ENCODE peak calls at places on chromosomes 6 and 20, in five cellular contexts. K, J, E, I and R are unnamed samples.

GRCh38 chr6:52019092-52019491 is 68.3 kb downstream of the PKHD1 start:
- DNase-seq in K (no peak), J (no peak), E (no peak), I (no peak), R (no peak)

GRCh38 chr6:146361367-146361924 is 182.2 kb upstream of the RAB32 start:
- DNase-seq in K (no peak), J (no peak), E (peak; percentile 60), I (no peak), R (no peak)

GRCh38 chr20:20060234-20060998 is 8.1 kb downstream of the CFAP61 start:
- DNase-seq in K (no peak), J (no peak), E (no peak), I (no peak), R (no peak)

GRCh38 chr6:13395272-13396237 is 67.2 kb upstream of the TBC1D7 start:
- DNase-seq in K (peak; percentile 71), J (peak; percentile 85), E (peak; percentile 63), I (no peak), R (no peak)

GRCh38 chr6:127177030-127177928 is 58.8 kb downstream of the RSPO3 start:
- DNase-seq in K (no peak), J (no peak), E (no peak), I (no peak), R (no peak)

GRCh38 chr6:106974999-106975698 is 620 bp upstream of the CD24 start:
- DNase-seq in K (no peak), J (no peak), E (no peak), I (peak; percentile 80), R (peak; percentile 72)

GRCh38 chr6:165245716-165246115 is 63.7 kb downstream of the C6orf118 start:
- DNase-seq in K (no peak), J (no peak), E (no peak), I (no peak), R (no peak)

GRCh38 chr6:46491201-46491788 is at the start of gene RCAN2:
- DNase-seq in K (peak; percentile 62), J (peak; percentile 44), E (peak; percentile 68), I (peak; percentile 86), R (peak; percentile 59)

GRCh38 chr20:24502184-24502583 is 32.8 kb downstream of the SYNDIG1 start:
- DNase-seq in K (peak; percentile 70), J (no peak), E (peak; percentile 86), I (peak; percentile 71), R (no peak)

GRCh38 chr20:51354769-51355319 is 187.7 kb downstream of the NFATC2 start:
- DNase-seq in K (no peak), J (no peak), E (no peak), I (no peak), R (no peak)

GRCh38 chr6:155077784-155078183 is 82.7 kb downstream of the TIAM2 start:
- DNase-seq in K (no peak), J (no peak), E (no peak), I (no peak), R (no peak)

GRCh38 chr20:23924751-23925150 is 45.2 kb upstream of the CST5 start:
- DNase-seq in K (no peak), J (no peak), E (no peak), I (no peak), R (no peak)

GRCh38 chr20:59817846-59818245 is 115.6 kb downstream of the SYCP2 start:
- DNase-seq in K (no peak), J (no peak), E (no peak), I (no peak), R (no peak)

GRCh38 chr6:37049990-37050853 is 44.8 kb downstream of the FGD2 start:
- DNase-seq in K (peak; percentile 42), J (peak; percentile 89), E (no peak), I (no peak), R (no peak)

GRCh38 chr6:43096451-43097097 is 20.5 kb downstream of the PTK7 start:
- DNase-seq in K (peak; percentile 70), J (no peak), E (no peak), I (no peak), R (peak; percentile 22)

GRCh38 chr20:36666181-36666740 is 20.3 kb upstream of the SLA2 start:
- DNase-seq in K (no peak), J (no peak), E (no peak), I (no peak), R (no peak)

GRCh38 chr6:129494099-129494498 is 215.9 kb downstream of the ARHGAP18 start:
- DNase-seq in K (no peak), J (no peak), E (no peak), I (no peak), R (no peak)

GRCh38 chr20:13041574-13042457 is 33.0 kb downstream of the SPTLC3 start:
- DNase-seq in K (no peak), J (no peak), E (no peak), I (no peak), R (no peak)

GRCh38 chr6:80638222-80639055 is 532.0 kb downstream of the BCKDHB start:
- DNase-seq in K (peak; percentile 33), J (peak; percentile 49), E (no peak), I (peak; percentile 52), R (no peak)

GRCh38 chr6:2231438-2231837 is 14.0 kb downstream of the GMDS start:
- DNase-seq in K (no peak), J (no peak), E (no peak), I (no peak), R (no peak)

GRCh38 chr20:2108987-2109386 is 7.4 kb downstream of the STK35 start:
- DNase-seq in K (peak; percentile 44), J (no peak), E (no peak), I (no peak), R (no peak)

GRCh38 chr20:17833036-17833674 is 133.4 kb downstream of the BANF2 start:
- DNase-seq in K (no peak), J (no peak), E (no peak), I (no peak), R (no peak)

GRCh38 chr6:152313542-152314482 is 323.4 kb downstream of the SYNE1 start:
- DNase-seq in K (no peak), J (no peak), E (no peak), I (no peak), R (no peak)

GRCh38 chr6:152318278-152318677 is 318.9 kb downstream of the SYNE1 start:
- DNase-seq in K (no peak), J (no peak), E (no peak), I (no peak), R (no peak)

GRCh38 chr6:152312434-152312833 is 324.7 kb downstream of the SYNE1 start:
- DNase-seq in K (no peak), J (no peak), E (no peak), I (no peak), R (no peak)

GRCh38 chr6:152316024-152316423 is 321.1 kb downstream of the SYNE1 start:
- DNase-seq in K (no peak), J (peak; percentile 69), E (no peak), I (no peak), R (no peak)

DNA sequence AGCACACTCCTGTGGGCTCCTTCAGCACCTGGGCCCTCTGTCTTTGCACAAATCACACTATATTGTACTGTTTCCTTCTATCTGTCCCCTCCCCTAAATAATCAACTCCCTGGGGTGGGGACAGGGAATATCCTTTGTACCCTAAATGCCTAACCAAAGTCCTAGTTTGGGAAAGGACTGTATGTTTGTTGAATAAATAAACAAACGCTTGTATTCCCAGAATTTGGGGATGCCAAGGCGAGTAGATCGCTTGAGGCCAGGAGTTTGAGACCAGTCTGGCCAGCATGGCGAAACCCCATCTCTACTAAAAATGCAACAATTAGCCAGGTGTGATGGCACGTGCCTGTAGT is 322.7 kb downstream of the SYNE1 start:
- DNase-seq in K (no peak), J (no peak), E (no peak), I (no peak), R (no peak)
- TF ChIP-seq CTCF in K (no peak), J (no peak), E (no peak), I (no peak), R (peak; percentile 20)

DNA sequence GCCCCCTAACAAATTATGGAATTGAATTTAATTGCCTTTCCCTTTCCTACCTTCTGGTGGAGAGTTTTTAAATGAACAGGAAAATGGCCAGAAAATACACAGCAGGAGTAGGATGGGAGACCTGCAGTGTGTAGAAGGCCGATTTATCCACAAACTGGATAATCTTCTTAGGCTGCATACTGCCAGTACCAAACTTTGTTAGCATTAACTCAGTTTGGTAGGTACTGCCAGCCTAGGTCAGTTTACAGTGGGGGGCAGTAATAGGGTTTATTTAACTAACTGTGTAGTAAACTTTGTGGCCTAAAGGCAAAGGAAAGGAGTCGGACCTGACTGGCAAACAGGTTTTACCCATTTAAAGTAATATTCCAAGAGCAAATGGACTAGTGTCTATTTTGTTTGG is 4.6 kb downstream of the NCOA3 start:
- DNase-seq in K (no peak), J (no peak), E (no peak), I (no peak), R (no peak)
- TF ChIP-seq CTCF in K (no peak), J (no peak), E (no peak), I (no peak), R (no peak)

DNA sequence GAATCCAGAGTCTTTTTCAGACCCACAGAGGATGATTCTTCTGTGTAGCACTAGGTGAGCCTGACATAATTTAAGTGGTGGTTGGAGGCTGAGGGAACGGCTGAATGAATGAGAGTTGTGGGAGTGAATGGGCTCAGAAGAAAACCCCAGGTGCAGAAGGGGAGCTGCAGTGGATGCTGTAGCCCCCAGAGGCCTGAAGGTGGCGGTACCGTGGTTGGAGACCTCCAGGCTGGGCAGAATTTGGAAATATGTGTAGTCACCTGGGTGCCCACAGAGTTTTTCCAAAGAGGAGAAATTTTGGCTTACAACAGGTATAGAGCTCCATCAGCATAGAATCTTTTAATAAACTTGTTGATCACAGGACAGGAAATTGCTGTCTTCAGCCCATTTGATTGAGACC is 6.5 kb upstream of the RAET1G start:
- DNase-seq in K (no peak), J (no peak), E (no peak), I (no peak), R (no peak)
- TF ChIP-seq CTCF in K (no peak), J (peak; percentile 23), E (no peak), I (peak; percentile 54), R (peak; percentile 62)

GRCh38 chr20:50222568-50223320 is 32.1 kb downstream of the CEBPB start:
- DNase-seq in K (no peak), J (peak; percentile 53), E (no peak), I (no peak), R (no peak)

GRCh38 chr20:50223321-50223995 is 32.8 kb downstream of the CEBPB start:
- DNase-seq in K (no peak), J (no peak), E (no peak), I (no peak), R (no peak)

GRCh38 chr20:50220093-50220893 is 29.7 kb downstream of the CEBPB start:
- DNase-seq in K (no peak), J (no peak), E (no peak), I (no peak), R (no peak)

GRCh38 chr20:50220894-50221266 is 30.2 kb downstream of the CEBPB start:
- DNase-seq in K (no peak), J (no peak), E (no peak), I (no peak), R (no peak)

DNA sequence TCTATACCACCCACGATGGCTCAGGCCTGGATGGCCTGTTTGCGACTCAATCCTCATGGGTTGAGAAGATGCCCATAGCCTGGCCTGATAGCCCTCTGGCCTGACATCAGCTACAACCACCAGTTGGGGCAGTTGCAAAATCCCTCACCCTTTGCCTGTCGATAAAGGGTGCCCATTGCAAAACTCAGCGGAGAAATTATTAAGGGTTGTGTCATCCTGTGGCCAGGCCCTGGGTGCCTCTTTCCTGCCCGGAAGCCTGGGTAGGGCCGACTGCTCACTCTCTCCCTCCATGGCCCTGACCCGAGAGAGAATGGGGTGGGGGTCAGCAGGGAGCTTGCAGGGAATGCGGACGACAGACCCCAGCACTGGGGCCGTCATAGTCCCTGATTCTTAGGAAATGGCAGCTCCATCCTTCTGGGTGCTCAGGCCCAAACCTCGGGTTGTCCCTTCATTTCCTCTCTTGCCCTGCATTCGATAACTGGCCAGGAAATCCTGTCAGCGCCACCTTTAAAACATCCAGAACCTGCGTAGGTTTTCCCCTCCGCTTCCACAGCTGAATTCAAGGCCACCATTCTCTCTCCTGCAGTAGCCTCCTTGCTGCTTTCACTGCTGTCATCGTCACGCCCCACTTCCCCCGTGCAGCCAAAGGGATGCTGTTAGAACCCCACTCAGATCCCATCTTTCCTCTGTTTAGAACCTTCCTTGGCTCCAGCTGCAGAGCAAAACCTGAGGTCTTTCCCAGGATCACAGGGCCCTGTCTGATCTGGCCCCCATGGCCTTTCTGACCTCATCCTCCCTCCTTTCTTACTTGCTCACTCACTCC is 31.1 kb downstream of the CEBPB start:
- DNase-seq in K (no peak), J (peak; percentile 92), E (no peak), I (no peak), R (no peak)
- TF ChIP-seq CTCF in K (no peak), J (no peak), E (no peak), I (no peak), R (no peak)